ENCODE peak calls at places on chromosomes 7 and 10, in nine cellular contexts. H is GM13977; I is GM12865; K is T-cell; B is posterior vena cava; S is T1000; E is activated CD4-positive, alpha-beta T cell treated with anti-CD3 and anti-CD28 coated beads for 48 hours; M is effector CD4-positive, alpha-beta T cell; V is tibial nerve. F is an unnamed sample.

GRCh38 chr7:38310601-38311057 is 37.2 kb upstream of the TARP start:
- DNase-seq in H (no peak), I (no peak), K (no peak), B (peak; percentile 89), S (no peak), E (no peak), M (no peak), V (peak; percentile 38), F (no peak)

GRCh38 chr10:133015816-133016462 is 71.8 kb upstream of the ADGRA1 start:
- DNase-seq in H (no peak), I (no peak), K (no peak), B (no peak), S (no peak), E (no peak), M (no peak), V (no peak), F (no peak)

GRCh38 chr7:88758355-88759215 is 915 bp upstream of the ZNF804B start:
- DNase-seq in H (peak; percentile 17), I (no peak), K (no peak), B (no peak), S (no peak), E (peak; percentile 11), M (no peak), V (no peak), F (no peak)

GRCh38 chr7:20329389-20330175 is 1.1 kb upstream of the ITGB8 start:
- DNase-seq in H (peak; percentile 69), I (peak; percentile 76), K (no peak), B (peak; percentile 83), S (no peak), E (peak; percentile 7), M (no peak), V (peak; percentile 40), F (no peak)

GRCh38 chr7:79876769-79877362 is 257.8 kb upstream of the GNAI1 start:
- DNase-seq in H (no peak), I (no peak), K (no peak), B (no peak), S (peak; percentile 37), E (no peak), M (no peak), V (no peak), F (peak; percentile 5)

GRCh38 chr7:150876817-150877526 is 24.7 kb downstream of the AOC1 start:
- DNase-seq in H (peak; percentile 76), I (peak; percentile 29), K (peak; percentile 28), B (no peak), S (no peak), E (peak; percentile 57), M (peak; percentile 17), V (no peak), F (peak; percentile 58)

GRCh38 chr10:124176309-124177179 is 83.1 kb upstream of the CHST15 start:
- DNase-seq in H (no peak), I (no peak), K (no peak), B (no peak), S (no peak), E (no peak), M (no peak), V (no peak), F (no peak)

GRCh38 chr10:30527623-30528426 is 93.8 kb downstream of the MAP3K8 start:
- DNase-seq in H (no peak), I (peak; percentile 48), K (no peak), B (no peak), S (no peak), E (no peak), M (no peak), V (no peak), F (no peak)

GRCh38 chr7:38382627-38383026 is 109.2 kb upstream of the TARP start:
- DNase-seq in H (no peak), I (no peak), K (no peak), B (no peak), S (peak; percentile 3), E (no peak), M (no peak), V (no peak), F (no peak)

GRCh38 chr10:119479048-119479394 is 63.5 kb downstream of the RGS10 start:
- DNase-seq in H (no peak), I (no peak), K (no peak), B (no peak), S (no peak), E (no peak), M (no peak), V (no peak), F (no peak)

GRCh38 chr10:70905071-70906021 is 17.0 kb upstream of the PCBD1 start:
- DNase-seq in H (no peak), I (no peak), K (no peak), B (peak; percentile 66), S (no peak), E (no peak), M (no peak), V (no peak), F (no peak)

GRCh38 chr10:113273151-113273876 is 279.5 kb upstream of the HABP2 start:
- DNase-seq in H (no peak), I (no peak), K (no peak), B (no peak), S (no peak), E (no peak), M (no peak), V (peak; percentile 13), F (no peak)

F was measured in CD8-positive, alpha-beta memory T cell.